ENCODE peak calls at places on chromosome 6, in six cellular contexts. One of them, this sample, is unnamed.
A peak's percentile ranks its signal among the peaks of the same experiment; 100 is the strongest.

GRCh38 chr6:127022297-127022696 is 96.2 kb upstream of the RSPO3 start:
- DNase-seq in stomach: peak; percentile 72
- DNase-seq in BE2C: peak; percentile 35
- DNase-seq in lower lobe of right lung: peak; percentile 53
- DNase-seq in foreskin fibroblast: peak; percentile 91
- DNase-seq in IMR-90: no peak
- DNase-seq in this sample: no peak

GRCh38 chr6:50826037-50826761 is 7.5 kb downstream of the TFAP2B start:
- DNase-seq in lower lobe of right lung: no peak
- DNase-seq in stomach: no peak
- DNase-seq in IMR-90: no peak
- DNase-seq in BE2C: no peak
- DNase-seq in foreskin fibroblast: no peak
- DNase-seq in this sample: no peak

GRCh38 chr6:47242483-47243386 is 67.0 kb downstream of the TNFRSF21 start:
- DNase-seq in foreskin fibroblast: peak; percentile 77
- DNase-seq in IMR-90: peak; percentile 90
- DNase-seq in stomach: peak; percentile 93
- DNase-seq in lower lobe of right lung: peak; percentile 92
- DNase-seq in BE2C: peak; percentile 86
- DNase-seq in this sample: peak; percentile 79

GRCh38 chr6:40972814-40973213 is 66.2 kb downstream of the UNC5CL start:
- DNase-seq in lower lobe of right lung: no peak
- DNase-seq in foreskin fibroblast: no peak
- DNase-seq in stomach: no peak
- DNase-seq in BE2C: no peak
- DNase-seq in IMR-90: no peak
- DNase-seq in this sample: no peak

GRCh38 chr6:52876056-52876787 is 33.3 kb downstream of the GSTA3 start:
- DNase-seq in foreskin fibroblast: peak; percentile 15
- DNase-seq in lower lobe of right lung: no peak
- DNase-seq in IMR-90: peak; percentile 18
- DNase-seq in BE2C: no peak
- DNase-seq in stomach: no peak
- DNase-seq in this sample: no peak

GRCh38 chr6:87100216-87100615 is 5.3 kb upstream of the CGA start:
- DNase-seq in lower lobe of right lung: no peak
- DNase-seq in foreskin fibroblast: peak; percentile 6
- DNase-seq in BE2C: no peak
- DNase-seq in IMR-90: peak; percentile 26
- DNase-seq in stomach: no peak
- DNase-seq in this sample: peak; percentile 51

GRCh38 chr6:70797625-70798024 is 129.9 kb downstream of the SMAP1 start:
- DNase-seq in BE2C: no peak
- DNase-seq in foreskin fibroblast: no peak
- DNase-seq in stomach: no peak
- DNase-seq in lower lobe of right lung: no peak
- DNase-seq in IMR-90: no peak
- DNase-seq in this sample: no peak

GRCh38 chr6:3259491-3259958 is 778 bp downstream of the PSMG4 start:
- DNase-seq in stomach: peak; percentile 54
- DNase-seq in BE2C: peak; percentile 47
- DNase-seq in foreskin fibroblast: peak; percentile 65
- DNase-seq in IMR-90: peak; percentile 41
- DNase-seq in lower lobe of right lung: no peak
- DNase-seq in this sample: peak; percentile 41

GRCh38 chr6:157849288-157850017 is 26.4 kb downstream of the SNX9 start:
- DNase-seq in stomach: no peak
- DNase-seq in IMR-90: no peak
- DNase-seq in lower lobe of right lung: no peak
- DNase-seq in BE2C: no peak
- DNase-seq in foreskin fibroblast: no peak
- DNase-seq in this sample: no peak

GRCh38 chr6:167116109-167116837 is 6.6 kb upstream of the CCR6 start:
- DNase-seq in lower lobe of right lung: no peak
- DNase-seq in foreskin fibroblast: no peak
- DNase-seq in stomach: no peak
- DNase-seq in IMR-90: no peak
- DNase-seq in BE2C: peak; percentile 24
- DNase-seq in this sample: no peak

GRCh38 chr6:129195666-129196065 is 312.7 kb downstream of the LAMA2 start:
- DNase-seq in foreskin fibroblast: peak; percentile 12
- DNase-seq in BE2C: no peak
- DNase-seq in lower lobe of right lung: no peak
- DNase-seq in stomach: no peak
- DNase-seq in IMR-90: no peak
- DNase-seq in this sample: no peak

GRCh38 chr6:53282741-53283140 is 66.0 kb downstream of the ELOVL5 start:
- DNase-seq in IMR-90: no peak
- DNase-seq in lower lobe of right lung: no peak
- DNase-seq in stomach: no peak
- DNase-seq in BE2C: no peak
- DNase-seq in foreskin fibroblast: peak; percentile 19
- DNase-seq in this sample: peak; percentile 18

GRCh38 chr6:167750956-167751358 is 75.8 kb upstream of the AFDN start:
- DNase-seq in stomach: peak; percentile 95
- DNase-seq in foreskin fibroblast: no peak
- DNase-seq in IMR-90: no peak
- DNase-seq in BE2C: no peak
- DNase-seq in lower lobe of right lung: peak; percentile 88
- DNase-seq in this sample: no peak

GRCh38 chr6:167469655-167470054 is 144.8 kb downstream of the TTLL2 start:
- DNase-seq in BE2C: peak; percentile 49
- DNase-seq in lower lobe of right lung: no peak
- DNase-seq in IMR-90: no peak
- DNase-seq in foreskin fibroblast: no peak
- DNase-seq in stomach: no peak
- DNase-seq in this sample: no peak

GRCh38 chr6:35554811-35555210 is 42.1 kb upstream of the TULP1 start:
- DNase-seq in IMR-90: no peak
- DNase-seq in BE2C: no peak
- DNase-seq in stomach: no peak
- DNase-seq in lower lobe of right lung: no peak
- DNase-seq in foreskin fibroblast: no peak
- DNase-seq in this sample: no peak

GRCh38 chr6:142913511-142914047 is 31.4 kb downstream of the HIVEP2 start:
- DNase-seq in IMR-90: no peak
- DNase-seq in lower lobe of right lung: no peak
- DNase-seq in BE2C: no peak
- DNase-seq in foreskin fibroblast: no peak
- DNase-seq in stomach: no peak
- DNase-seq in this sample: no peak

GRCh38 chr6:35018746-35019145 is 122.4 kb downstream of the TCP11 start:
- DNase-seq in BE2C: no peak
- DNase-seq in lower lobe of right lung: no peak
- DNase-seq in foreskin fibroblast: no peak
- DNase-seq in stomach: no peak
- DNase-seq in IMR-90: no peak
- DNase-seq in this sample: no peak

GRCh38 chr6:117210279-117210678 is 55.1 kb upstream of the VGLL2 start:
- DNase-seq in BE2C: no peak
- DNase-seq in lower lobe of right lung: no peak
- DNase-seq in stomach: no peak
- DNase-seq in IMR-90: no peak
- DNase-seq in foreskin fibroblast: no peak
- DNase-seq in this sample: no peak

GRCh38 chr6:92967352-92967751 is 452.0 kb downstream of the EPHA7 start:
- DNase-seq in foreskin fibroblast: no peak
- DNase-seq in stomach: no peak
- DNase-seq in lower lobe of right lung: no peak
- DNase-seq in BE2C: no peak
- DNase-seq in IMR-90: no peak
- DNase-seq in this sample: no peak
- TF ChIP-seq CTCF in foreskin fibroblast: no peak
- TF ChIP-seq CTCF in stomach: no peak
- TF ChIP-seq CTCF in lower lobe of right lung: no peak
- TF ChIP-seq CTCF in BE2C: no peak
- TF ChIP-seq CTCF in IMR-90: no peak
- TF ChIP-seq CTCF in this sample: no peak

GRCh38 chr6:161836643-161837448 is 563.0 kb upstream of the AGPAT4 start:
- DNase-seq in lower lobe of right lung: no peak
- DNase-seq in stomach: no peak
- DNase-seq in foreskin fibroblast: peak; percentile 35
- DNase-seq in IMR-90: no peak
- DNase-seq in BE2C: no peak
- DNase-seq in this sample: no peak

GRCh38 chr6:161837449-161837735 is 563.5 kb upstream of the AGPAT4 start:
- DNase-seq in IMR-90: no peak
- DNase-seq in foreskin fibroblast: no peak
- DNase-seq in lower lobe of right lung: no peak
- DNase-seq in BE2C: no peak
- DNase-seq in stomach: no peak
- DNase-seq in this sample: no peak

GRCh38 chr6:161833099-161833860 is 559.4 kb upstream of the AGPAT4 start:
- DNase-seq in IMR-90: no peak
- DNase-seq in lower lobe of right lung: no peak
- DNase-seq in foreskin fibroblast: no peak
- DNase-seq in BE2C: no peak
- DNase-seq in stomach: no peak
- DNase-seq in this sample: no peak

GRCh38 chr6:161837854-161838253 is 564.0 kb upstream of the AGPAT4 start:
- DNase-seq in BE2C: no peak
- DNase-seq in foreskin fibroblast: peak; percentile 3
- DNase-seq in stomach: no peak
- DNase-seq in IMR-90: no peak
- DNase-seq in lower lobe of right lung: no peak
- DNase-seq in this sample: no peak

GRCh38 chr6:161835426-161836029 is 561.7 kb upstream of the AGPAT4 start:
- DNase-seq in foreskin fibroblast: peak; percentile 14
- DNase-seq in BE2C: peak; percentile 31
- DNase-seq in lower lobe of right lung: no peak
- DNase-seq in stomach: no peak
- DNase-seq in IMR-90: no peak
- DNase-seq in this sample: no peak
- TF ChIP-seq CTCF in foreskin fibroblast: no peak
- TF ChIP-seq CTCF in BE2C: peak; percentile 59
- TF ChIP-seq CTCF in lower lobe of right lung: no peak
- TF ChIP-seq CTCF in stomach: no peak
- TF ChIP-seq CTCF in IMR-90: no peak
- TF ChIP-seq CTCF in this sample: no peak

GRCh38 chr6:90406957-90407356 is 110.3 kb upstream of the BACH2 start:
- DNase-seq in IMR-90: peak; percentile 29
- DNase-seq in lower lobe of right lung: no peak
- DNase-seq in foreskin fibroblast: peak; percentile 15
- DNase-seq in stomach: no peak
- DNase-seq in BE2C: no peak
- DNase-seq in this sample: no peak
- TF ChIP-seq CTCF in IMR-90: no peak
- TF ChIP-seq CTCF in lower lobe of right lung: no peak
- TF ChIP-seq CTCF in foreskin fibroblast: no peak
- TF ChIP-seq CTCF in stomach: no peak
- TF ChIP-seq CTCF in BE2C: no peak
- TF ChIP-seq CTCF in this sample: no peak

GRCh38 chr6:37741757-37742400 is 44.2 kb upstream of the MDGA1 start:
- DNase-seq in IMR-90: no peak
- DNase-seq in foreskin fibroblast: no peak
- DNase-seq in BE2C: peak; percentile 55
- DNase-seq in stomach: peak; percentile 89
- DNase-seq in lower lobe of right lung: no peak
- DNase-seq in this sample: no peak
- TF ChIP-seq CTCF in IMR-90: no peak
- TF ChIP-seq CTCF in foreskin fibroblast: peak; percentile 27
- TF ChIP-seq CTCF in BE2C: peak; percentile 63
- TF ChIP-seq CTCF in stomach: no peak
- TF ChIP-seq CTCF in lower lobe of right lung: peak; percentile 33
- TF ChIP-seq CTCF in this sample: peak; percentile 35

DNA sequence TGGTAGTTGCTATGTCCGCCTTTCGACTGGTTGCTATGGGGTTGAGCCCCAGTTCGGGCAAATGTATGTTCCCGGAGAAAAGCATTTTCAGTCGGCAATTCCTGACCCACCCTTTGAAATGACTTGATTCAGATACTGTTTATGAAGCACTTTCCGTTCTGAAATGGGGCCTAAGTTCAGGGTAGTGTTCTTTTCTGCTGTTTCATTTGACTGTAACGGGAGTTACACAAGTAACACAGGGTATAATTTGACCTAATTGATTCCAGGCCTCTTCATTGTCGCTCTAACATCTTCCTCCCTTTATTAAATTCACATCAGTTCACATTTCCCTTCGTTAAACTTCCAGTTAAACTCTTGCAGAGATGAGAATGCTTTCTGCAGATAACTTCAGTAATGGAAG is 85.5 kb downstream of the BMP6 start:
- DNase-seq in BE2C: no peak
- DNase-seq in stomach: no peak
- DNase-seq in lower lobe of right lung: no peak
- DNase-seq in foreskin fibroblast: peak; percentile 62
- DNase-seq in IMR-90: no peak
- DNase-seq in this sample: no peak
- TF ChIP-seq CTCF in BE2C: no peak
- TF ChIP-seq CTCF in stomach: no peak
- TF ChIP-seq CTCF in lower lobe of right lung: no peak
- TF ChIP-seq CTCF in foreskin fibroblast: no peak
- TF ChIP-seq CTCF in IMR-90: no peak
- TF ChIP-seq CTCF in this sample: no peak

DNA sequence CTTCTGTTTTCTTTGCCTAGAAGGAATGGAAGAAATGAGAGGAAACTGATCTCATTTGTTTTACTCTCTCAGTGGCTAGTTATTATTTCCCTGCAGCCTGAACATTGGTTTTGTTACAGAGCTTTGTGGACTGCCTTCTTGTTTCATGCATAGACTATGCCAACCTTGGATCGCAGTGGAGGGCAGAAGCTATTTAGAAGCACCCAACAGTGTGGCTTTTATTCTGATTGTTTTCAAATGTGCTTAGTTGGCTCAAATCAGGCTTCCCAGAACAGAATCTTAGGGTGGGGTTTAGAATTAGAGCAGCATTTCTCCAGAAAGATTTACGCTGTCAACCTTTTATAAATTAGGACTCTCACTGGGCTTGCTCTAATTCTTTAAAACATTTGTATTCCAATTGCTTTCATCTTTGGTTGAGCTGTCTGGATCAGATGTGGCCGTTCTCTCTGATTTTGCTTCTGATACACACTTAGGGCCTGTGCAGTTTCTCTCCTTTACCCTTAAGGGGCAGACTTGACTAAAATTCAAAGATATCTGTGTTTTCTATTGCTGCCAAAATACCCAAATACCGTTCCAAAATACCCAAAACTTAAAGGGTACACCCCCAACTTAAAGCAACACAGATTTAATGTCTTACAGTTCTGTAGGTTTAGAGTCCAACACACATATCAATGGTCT is 210.3 kb downstream of the BCKDHB start:
- DNase-seq in lower lobe of right lung: no peak
- DNase-seq in IMR-90: no peak
- DNase-seq in stomach: no peak
- DNase-seq in BE2C: no peak
- DNase-seq in foreskin fibroblast: peak; percentile 28
- DNase-seq in this sample: no peak
- TF ChIP-seq CTCF in lower lobe of right lung: no peak
- TF ChIP-seq CTCF in IMR-90: peak; percentile 23
- TF ChIP-seq CTCF in stomach: no peak
- TF ChIP-seq CTCF in BE2C: no peak
- TF ChIP-seq CTCF in foreskin fibroblast: peak; percentile 16
- TF ChIP-seq CTCF in this sample: peak; percentile 39